ENCODE peak calls at places on chromosomes 16 and 17, in ten cellular contexts. S is activated CD8-positive, alpha-beta memory T cell treated with anti-CD3 and anti-CD28 coated beads for 4 hours; C is iPS DF 6.9; K is NCI-H1417; P is body of pancreas; E is RCC 7860; X is hepatocyte; I is fibroblast of the aortic adventitia; M is DMS79 treated with DMSO at 0.1 percent for 48 hours; J is T-helper 1 cell. Y is an unnamed sample.

GRCh38 chr17:20235747-20236146 is 226.6 kb downstream of the SPECC1 start:
- DNase-seq in C (no peak), M (no peak), K (no peak), X (no peak), S (no peak), I (no peak), E (no peak), P (no peak), J (no peak), Y (no peak)

GRCh38 chr17:51120357-51120738 is 320 bp downstream of the SPAG9 start:
- DNase-seq in I (no peak), X (no peak), C (no peak), P (no peak), S (peak), J (peak), M (peak), K (peak), E (no peak), Y (peak)

GRCh38 chr17:45743626-45744326 is 40.3 kb upstream of the CRHR1 start:
- DNase-seq in S (no peak), E (no peak), J (no peak), M (peak), C (no peak), K (no peak), P (no peak), I (no peak), X (no peak), Y (no peak)

GRCh38 chr17:12406623-12407228 is 259.0 kb upstream of the MYOCD start:
- DNase-seq in P (no peak), K (no peak), C (no peak), S (no peak), M (no peak), X (peak), I (no peak), J (no peak), E (no peak), Y (peak)

GRCh38 chr16:47523342-47524006 is 62.3 kb downstream of the PHKB start:
- DNase-seq in I (no peak), M (no peak), S (no peak), P (no peak), E (peak), C (no peak), K (no peak), J (no peak), X (no peak), Y (peak)

GRCh38 chr17:55588858-55589257 is 77.6 kb upstream of the SMIM36 start:
- DNase-seq in M (no peak), C (no peak), P (no peak), S (no peak), E (no peak), J (no peak), K (no peak), I (peak), X (no peak), Y (no peak)

GRCh38 chr17:73089918-73090317 is 2.6 kb downstream of the SLC39A11 start:
- DNase-seq in J (no peak), M (no peak), K (no peak), P (no peak), S (no peak), X (no peak), C (no peak), I (no peak), E (no peak), Y (no peak)

GRCh38 chr16:566475-567361 is at the start of gene NHLRC4:
- DNase-seq in J (peak), C (no peak), M (no peak), I (peak), P (no peak), S (no peak), K (no peak), E (no peak), X (peak), Y (peak)

GRCh38 chr17:9212376-9213310 is 191.3 kb downstream of the NTN1 start:
- DNase-seq in P (no peak), M (no peak), I (no peak), C (no peak), K (no peak), J (no peak), X (no peak), E (no peak), S (no peak), Y (no peak)

GRCh38 chr17:30232822-30233427 is 2.6 kb downstream of the SLC6A4 start:
- DNase-seq in I (no peak), J (no peak), C (no peak), S (no peak), X (peak), E (no peak), K (no peak), P (no peak), M (peak), Y (no peak)

GRCh38 chr17:58630883-58631522 is 60.8 kb downstream of the TEX14 start:
- DNase-seq in X (peak), P (peak), K (no peak), E (no peak), S (peak), J (peak), C (peak), I (no peak), M (no peak), Y (no peak)